ENCODE peak calls at places on chromosomes 11 and 22, in seven cellular contexts. E is Calu3; D is DMS79; X is spleen; K is stimulated activated CD8-positive, alpha-beta memory T cell treated with anti-CD3 and anti-CD28 coated beads, Interleukin-4, amount 100 ng/mL, for 4 hours; H is NCI-H524; J is PC-3. B is an unnamed sample.

GRCh38 chr22:46056169-46057041 is 79.4 kb upstream of the WNT7B start:
- DNase-seq in D (no peak), K (no peak), X (peak; percentile 78), E (no peak), J (peak; percentile 36), H (no peak), B (peak; percentile 47)

GRCh38 chr11:43689167-43689566 is 8.6 kb downstream of the HSD17B12 start:
- DNase-seq in K (no peak), H (no peak), E (no peak), D (no peak), X (no peak), J (no peak), B (no peak)

GRCh38 chr11:100691886-100692285 is 4.8 kb downstream of the ARHGAP42 start:
- DNase-seq in H (no peak), D (no peak), K (no peak), J (peak; percentile 42), E (no peak), X (no peak), B (no peak)

GRCh38 chr11:2732261-2732939 is 32.6 kb upstream of the KCNQ1OT1 start:
- DNase-seq in K (no peak), D (no peak), H (no peak), X (no peak), J (no peak), E (no peak), B (no peak)

GRCh38 chr11:125147280-125147679 is 17.3 kb upstream of the PKNOX2 start:
- DNase-seq in E (no peak), K (no peak), D (no peak), J (no peak), X (no peak), H (no peak), B (no peak)

GRCh38 chr11:134678744-134679143 is 266.7 kb upstream of the B3GAT1 start:
- DNase-seq in X (peak; percentile 65), K (no peak), D (no peak), J (no peak), H (no peak), E (no peak), B (no peak)

GRCh38 chr11:94786264-94787126 is 18.3 kb downstream of the AMOTL1 start:
- DNase-seq in X (no peak), H (no peak), K (no peak), E (peak; percentile 23), J (peak; percentile 75), D (no peak), B (no peak)

GRCh38 chr11:17259519-17259918 is 17.0 kb upstream of the NUCB2 start:
- DNase-seq in J (peak; percentile 35), E (no peak), K (no peak), D (no peak), X (no peak), H (no peak), B (no peak)

GRCh38 chr11:129440028-129440630 is 64.5 kb downstream of the BARX2 start:
- DNase-seq in D (peak; percentile 80), H (no peak), X (no peak), J (peak; percentile 95), K (no peak), E (peak; percentile 69), B (no peak)

GRCh38 chr22:32531955-32532818 is 57.6 kb downstream of the FBXO7 start:
- DNase-seq in H (no peak), E (peak; percentile 50), D (no peak), X (no peak), K (no peak), J (no peak), B (no peak)

GRCh38 chr11:10497371-10498021 is 42.4 kb downstream of the AMPD3 start:
- DNase-seq in E (no peak), J (no peak), D (no peak), X (no peak), K (no peak), H (no peak), B (no peak)

GRCh38 chr11:102413497-102413896 is 39.1 kb downstream of the TMEM123 start:
- DNase-seq in E (no peak), D (no peak), J (no peak), K (no peak), X (no peak), H (no peak), B (no peak)

GRCh38 chr22:27581688-27582087 is 219.9 kb downstream of the MN1 start:
- DNase-seq in D (no peak), J (no peak), H (no peak), K (no peak), X (peak; percentile 24), E (no peak), B (no peak)

GRCh38 chr11:12058425-12059115 is 50.1 kb upstream of the DKK3 start:
- DNase-seq in J (no peak), X (no peak), K (no peak), E (no peak), D (no peak), H (no peak), B (no peak)

GRCh38 chr11:43998308-43998707 is 49.5 kb upstream of the ACCSL start:
- DNase-seq in K (no peak), D (no peak), E (no peak), H (no peak), X (peak; percentile 17), J (no peak), B (no peak)

GRCh38 chr11:108635106-108635505 is 29.8 kb upstream of the DDX10 start:
- DNase-seq in X (no peak), E (no peak), J (peak; percentile 86), D (no peak), K (no peak), H (no peak), B (no peak)

GRCh38 chr11:60934091-60934789 is 10.0 kb downstream of the TMEM132A start:
- DNase-seq in E (no peak), H (no peak), D (no peak), X (peak; percentile 85), K (no peak), J (no peak), B (no peak)

GRCh38 chr11:45048313-45048841 is 97.7 kb upstream of the TP53I11 start:
- DNase-seq in K (no peak), E (no peak), D (no peak), J (no peak), X (no peak), H (no peak), B (no peak)

GRCh38 chr11:280762-281485 is 2.7 kb downstream of the NLRP6 start:
- DNase-seq in X (peak; percentile 92), D (no peak), E (no peak), K (no peak), J (no peak), H (no peak), B (no peak)

GRCh38 chr22:37231406-37232139 is 12.5 kb downstream of the RAC2 start:
- DNase-seq in K (peak; percentile 67), E (no peak), J (no peak), D (no peak), X (peak; percentile 82), H (no peak), B (no peak)

GRCh38 chr11:104823638-104824037 is 74.6 kb downstream of the CASP12 start:
- DNase-seq in E (no peak), K (no peak), X (no peak), J (no peak), D (no peak), H (no peak), B (no peak)

GRCh38 chr11:79013509-79013908 is 427.3 kb downstream of the TENM4 start:
- DNase-seq in J (peak; percentile 18), D (no peak), X (no peak), K (no peak), E (no peak), H (no peak), B (no peak)

GRCh38 chr11:19670030-19670761 is 42.4 kb upstream of the NAV2 start:
- DNase-seq in H (no peak), E (no peak), K (no peak), X (no peak), J (no peak), D (no peak), B (no peak)

GRCh38 chr22:24901448-24901847 is 45.0 kb downstream of the LHFPL7 start:
- DNase-seq in K (no peak), E (no peak), X (no peak), J (no peak), D (no peak), H (no peak), B (no peak)

GRCh38 chr11:1126491-1126926 is 31.2 kb upstream of the MUC5AC start:
- DNase-seq in E (no peak), K (no peak), X (no peak), J (no peak), D (no peak), H (no peak), B (no peak)

GRCh38 chr11:124402326-124402922 is 3.6 kb upstream of the OR8B3 start:
- DNase-seq in J (peak; percentile 95), E (peak; percentile 68), K (no peak), X (no peak), D (peak; percentile 0), H (peak; percentile 15), B (peak; percentile 0)

GRCh38 chr22:17808688-17809403 is 34.6 kb upstream of the BID start:
- DNase-seq in X (no peak), H (no peak), J (no peak), K (no peak), E (no peak), D (no peak), B (no peak)

GRCh38 chr22:46267431-46268279 is at the start of gene TTC38:
- DNase-seq in E (peak; percentile 90), K (no peak), J (peak; percentile 81), X (peak; percentile 94), H (peak; percentile 47), D (no peak), B (peak; percentile 13)

GRCh38 chr11:72220696-72221363 is 3.7 kb upstream of the INPPL1 start:
- DNase-seq in E (no peak), J (no peak), H (no peak), D (no peak), K (no peak), X (peak; percentile 76), B (no peak)

GRCh38 chr11:126146454-126147192 is 64.8 kb downstream of the RPUSD4 start:
- DNase-seq in X (peak; percentile 49), J (no peak), D (peak; percentile 99), H (peak; percentile 45), K (no peak), E (no peak), B (peak; percentile 14)

GRCh38 chr22:43923631-43924548 is at the start of gene PNPLA3:
- DNase-seq in X (peak; percentile 89), H (peak; percentile 88), E (peak; percentile 95), J (peak; percentile 66), D (peak; percentile 26), K (peak; percentile 67), B (peak; percentile 74)

GRCh38 chr11:108370990-108371389 is 96.3 kb downstream of the C11orf65 start:
- DNase-seq in D (no peak), K (no peak), H (no peak), E (no peak), J (peak; percentile 58), X (no peak), B (no peak)

GRCh38 chr11:134742228-134742612 is 330.2 kb upstream of the B3GAT1 start:
- DNase-seq in J (no peak), X (peak; percentile 14), D (no peak), H (no peak), K (no peak), E (no peak), B (peak; percentile 29)

GRCh38 chr11:105693075-105693474 is 83.2 kb downstream of the GRIA4 start:
- DNase-seq in X (no peak), H (no peak), J (no peak), E (no peak), D (no peak), K (no peak), B (no peak)

GRCh38 chr11:64072871-64073270 is 37.1 kb downstream of the FLRT1 start:
- DNase-seq in X (no peak), J (no peak), K (no peak), E (no peak), D (no peak), H (no peak), B (no peak)

GRCh38 chr11:26572770-26573402 is 823 bp upstream of the MUC15 start:
- DNase-seq in D (peak; percentile 72), H (no peak), E (no peak), X (no peak), K (no peak), J (no peak), B (no peak)

GRCh38 chr11:102220728-102221467 is 96.4 kb upstream of the BIRC3 start:
- DNase-seq in K (no peak), J (peak; percentile 70), H (no peak), D (no peak), E (no peak), X (no peak), B (no peak)

GRCh38 chr11:86702387-86702983 is 30.1 kb upstream of the ME3 start:
- DNase-seq in E (no peak), J (no peak), D (no peak), K (no peak), H (no peak), X (no peak), B (no peak)

B was measured in NCI-H1694 treated with DMSO at 0.1 percent for 48 hours.